ENCODE peak calls at places on chromosomes 5 and 9, in four cellular contexts. One of them, this sample, is unnamed.

GRCh38 chr5:2038337-2039179 is 155.8 kb upstream of the IRX4 start:
- DNase-seq in transverse colon: peak; percentile 51
- DNase-seq in stimulated activated CD8-positive, alpha-beta memory T cell treated with anti-CD3 and anti-CD28 coated beads, Interleukin-15, amount 100 ng/mL, for 4 hours: no peak
- DNase-seq in HTR-8/SVneo: peak; percentile 72
- DNase-seq in this sample: peak; percentile 36

GRCh38 chr9:128765499-128765898 is 6.2 kb downstream of the ZER1 start:
- DNase-seq in stimulated activated CD8-positive, alpha-beta memory T cell treated with anti-CD3 and anti-CD28 coated beads, Interleukin-15, amount 100 ng/mL, for 4 hours: no peak
- DNase-seq in transverse colon: no peak
- DNase-seq in HTR-8/SVneo: no peak
- DNase-seq in this sample: no peak

GRCh38 chr5:180820788-180821321 is 18.2 kb upstream of the MGAT1 start:
- DNase-seq in stimulated activated CD8-positive, alpha-beta memory T cell treated with anti-CD3 and anti-CD28 coated beads, Interleukin-15, amount 100 ng/mL, for 4 hours: no peak
- DNase-seq in transverse colon: peak; percentile 41
- DNase-seq in HTR-8/SVneo: no peak
- DNase-seq in this sample: no peak

GRCh38 chr9:14910178-14910805 is at the start of gene FREM1:
- DNase-seq in stimulated activated CD8-positive, alpha-beta memory T cell treated with anti-CD3 and anti-CD28 coated beads, Interleukin-15, amount 100 ng/mL, for 4 hours: no peak
- DNase-seq in HTR-8/SVneo: no peak
- DNase-seq in transverse colon: peak; percentile 32
- DNase-seq in this sample: no peak

GRCh38 chr5:102762095-102762534 is 7.0 kb downstream of the PAM start:
- DNase-seq in HTR-8/SVneo: no peak
- DNase-seq in transverse colon: no peak
- DNase-seq in stimulated activated CD8-positive, alpha-beta memory T cell treated with anti-CD3 and anti-CD28 coated beads, Interleukin-15, amount 100 ng/mL, for 4 hours: no peak
- DNase-seq in this sample: no peak

GRCh38 chr5:73515232-73515631 is 17.0 kb downstream of the BTF3 start:
- DNase-seq in transverse colon: peak; percentile 60
- DNase-seq in stimulated activated CD8-positive, alpha-beta memory T cell treated with anti-CD3 and anti-CD28 coated beads, Interleukin-15, amount 100 ng/mL, for 4 hours: no peak
- DNase-seq in HTR-8/SVneo: no peak
- DNase-seq in this sample: no peak

GRCh38 chr9:135804588-135805421 is 102.5 kb downstream of the CAMSAP1 start:
- DNase-seq in HTR-8/SVneo: no peak
- DNase-seq in stimulated activated CD8-positive, alpha-beta memory T cell treated with anti-CD3 and anti-CD28 coated beads, Interleukin-15, amount 100 ng/mL, for 4 hours: no peak
- DNase-seq in transverse colon: no peak
- DNase-seq in this sample: no peak

GRCh38 chr9:134699343-134699740 is 57.7 kb downstream of the COL5A1 start:
- DNase-seq in transverse colon: no peak
- DNase-seq in HTR-8/SVneo: no peak
- DNase-seq in stimulated activated CD8-positive, alpha-beta memory T cell treated with anti-CD3 and anti-CD28 coated beads, Interleukin-15, amount 100 ng/mL, for 4 hours: no peak
- DNase-seq in this sample: no peak

GRCh38 chr9:21516796-21517195 is 34.7 kb upstream of the IFNE start:
- DNase-seq in stimulated activated CD8-positive, alpha-beta memory T cell treated with anti-CD3 and anti-CD28 coated beads, Interleukin-15, amount 100 ng/mL, for 4 hours: no peak
- DNase-seq in transverse colon: no peak
- DNase-seq in HTR-8/SVneo: no peak
- DNase-seq in this sample: no peak

GRCh38 chr9:132141364-132141947 is 20.4 kb upstream of the NTNG2 start:
- DNase-seq in stimulated activated CD8-positive, alpha-beta memory T cell treated with anti-CD3 and anti-CD28 coated beads, Interleukin-15, amount 100 ng/mL, for 4 hours: no peak
- DNase-seq in transverse colon: no peak
- DNase-seq in HTR-8/SVneo: no peak
- DNase-seq in this sample: no peak